ENCODE peak calls at places on chromosomes 13 and 19, in ten cellular contexts. P is dermis blood vessel endothelial cell, R is NCI-H1105, F is PC-9, L is ACHN, J is fibroblast of the aortic adventitia, H is psoas muscle, D is GM04503, Q is AG09309, Y is activated T-helper 1 cell treated with Interleukin-2 at 50 U/mL for 16 hours. T is an unnamed sample.

GRCh38 chr19:1938071-1938470 is 2.9 kb upstream of the CSNK1G2 start:
- DNase-seq in Q (no peak), F (no peak), L (no peak), J (no peak), R (no peak), H (no peak), Y (no peak), D (no peak), P (no peak), T (no peak)

GRCh38 chr19:38850976-38851621 is 1.3 kb upstream of the HNRNPL start:
- DNase-seq in D (no peak), R (no peak), H (peak), Y (peak), L (no peak), Q (no peak), J (no peak), P (no peak), F (no peak), T (no peak)

GRCh38 chr13:39144941-39145533 is 106.8 kb downstream of the NHLRC3 start:
- DNase-seq in Q (peak), F (no peak), R (no peak), Y (no peak), J (peak), L (peak), H (peak), D (peak), P (peak), T (peak)

GRCh38 chr13:40975441-40975840 is 43.7 kb downstream of the ELF1 start:
- DNase-seq in Q (no peak), L (no peak), D (no peak), J (no peak), F (peak), P (no peak), Y (no peak), R (no peak), H (no peak), T (no peak)

GRCh38 chr13:98108330-98108729 is 34.6 kb upstream of the FARP1 start:
- DNase-seq in F (peak), Q (no peak), P (no peak), R (no peak), J (peak), D (no peak), L (no peak), Y (no peak), H (no peak), T (no peak)

GRCh38 chr13:76917096-76917495 is 30.9 kb upstream of the KCTD12 start:
- DNase-seq in F (no peak), D (no peak), P (no peak), R (no peak), Q (no peak), H (no peak), Y (no peak), J (peak), L (no peak), T (no peak)

GRCh38 chr13:47094734-47095434 is 198.0 kb upstream of the HTR2A start:
- DNase-seq in H (no peak), J (no peak), F (no peak), Q (no peak), L (no peak), P (no peak), D (no peak), Y (no peak), R (no peak), T (no peak)

GRCh38 chr19:18223860-18224524 is 2.2 kb downstream of the PDE4C start:
- DNase-seq in P (peak), F (peak), Y (no peak), H (peak), Q (no peak), J (no peak), L (no peak), D (no peak), R (no peak), T (peak)

GRCh38 chr19:35216833-35217707 is 11.5 kb downstream of the FAM187B start:
- DNase-seq in H (no peak), F (peak), R (no peak), Y (no peak), J (no peak), P (no peak), L (no peak), D (no peak), Q (no peak), T (no peak)

GRCh38 chr13:24459234-24459633 is 53.3 kb downstream of the PARP4 start:
- DNase-seq in Y (no peak), Q (peak), J (peak), H (no peak), L (no peak), R (no peak), D (peak), F (no peak), P (peak), T (no peak)

GRCh38 chr19:36577271-36577996 is 4.3 kb upstream of the ZNF529 start:
- DNase-seq in F (no peak), Q (no peak), Y (no peak), D (no peak), L (no peak), P (no peak), J (no peak), R (no peak), H (no peak), T (no peak)

GRCh38 chr13:26132756-26133155 is 80.9 kb upstream of the SHISA2 start:
- DNase-seq in R (no peak), J (peak), Y (no peak), Q (no peak), F (no peak), D (no peak), L (peak), H (no peak), P (peak), T (no peak)

GRCh38 chr13:30421093-30422055 is 919 bp upstream of the UBE2L5 start:
- DNase-seq in Y (peak), L (peak), D (peak), J (peak), R (peak), H (peak), P (peak), Q (no peak), F (peak), T (peak)

GRCh38 chr13:41058229-41059070 is 2.9 kb upstream of the WBP4 start:
- DNase-seq in R (no peak), D (no peak), Q (no peak), F (no peak), L (no peak), Y (no peak), J (no peak), P (no peak), H (no peak), T (no peak)

GRCh38 chr13:94464771-94465170 is 14.7 kb downstream of the DCT start:
- DNase-seq in Y (no peak), R (no peak), F (no peak), P (no peak), L (no peak), Q (no peak), J (no peak), D (no peak), H (no peak), T (no peak)

GRCh38 chr13:100434010-100434763 is 154.4 kb downstream of the GGACT start:
- DNase-seq in J (peak), F (peak), Y (no peak), H (no peak), P (peak), D (peak), Q (no peak), L (peak), R (no peak), T (no peak)

GRCh38 chr13:58298556-58299135 is 667.1 kb downstream of the PCDH17 start:
- DNase-seq in P (no peak), J (no peak), Y (no peak), Q (no peak), L (no peak), H (no peak), R (no peak), F (no peak), D (no peak), T (no peak)

T was measured in posterior cingulate gyrus.